ENCODE peak calls at places on chromosomes 16 and 17, in ten cellular contexts. D is body of pancreas, U is neural progenitor cell, Q is heart right ventricle, M is tibial artery, O is Karpas-422, Y is brain microvascular endothelial cell, K is cardiac muscle cell, G is stomach, L is left ventricle myocardium inferior. A is an unnamed sample.

GRCh38 chr17:69796093-69796492 is 278.9 kb upstream of the KCNJ16 start:
- DNase-seq in D (no peak), U (no peak), Q (peak), M (no peak), O (no peak), Y (no peak), K (no peak), G (no peak), L (no peak), A (no peak)

GRCh38 chr17:47807421-47807820 is 14.2 kb downstream of the OSBPL7 start:
- DNase-seq in D (no peak), U (no peak), Q (no peak), M (no peak), O (no peak), Y (no peak), K (no peak), G (peak), L (no peak), A (no peak)

GRCh38 chr17:6035801-6036394 is 34.3 kb upstream of the WSCD1 start:
- DNase-seq in D (no peak), U (no peak), Q (no peak), M (peak), O (no peak), Y (no peak), K (peak), G (no peak), L (no peak), A (no peak)

GRCh38 chr17:40485851-40486512 is 15.4 kb downstream of the TNS4 start:
- DNase-seq in D (no peak), U (no peak), Q (no peak), M (peak), O (no peak), Y (peak), K (no peak), G (no peak), L (no peak), A (no peak)

GRCh38 chr16:72992142-72992601 is 55.8 kb downstream of the ZFHX3 start:
- DNase-seq in D (no peak), U (peak), Q (no peak), M (peak), O (no peak), Y (no peak), K (peak), G (no peak), L (no peak), A (no peak)

GRCh38 chr17:3963214-3964201 is 729 bp downstream of the ATP2A3 start:
- DNase-seq in D (peak), U (peak), Q (no peak), M (no peak), O (peak), Y (no peak), K (peak), G (peak), L (no peak), A (no peak)

GRCh38 chr16:75965504-75966374 is 239.4 kb upstream of the CPHXL start:
- DNase-seq in D (no peak), U (no peak), Q (no peak), M (no peak), O (no peak), Y (no peak), K (peak), G (no peak), L (no peak), A (no peak)

GRCh38 chr17:49438439-49438861 is 23.8 kb upstream of the PHB1 start:
- DNase-seq in D (no peak), U (peak), Q (no peak), M (no peak), O (no peak), Y (no peak), K (no peak), G (no peak), L (no peak), A (no peak)

GRCh38 chr16:1787056-1787321 is 4.2 kb downstream of the NUBP2 start:
- DNase-seq in D (no peak), U (no peak), Q (no peak), M (no peak), O (no peak), Y (no peak), K (no peak), G (no peak), L (no peak), A (no peak)

GRCh38 chr17:79991924-79992656 is 43.6 kb downstream of the TBC1D16 start:
- DNase-seq in D (peak), U (peak), Q (peak), M (no peak), O (no peak), Y (no peak), K (no peak), G (peak), L (peak), A (no peak)

GRCh38 chr16:64590516-64590915 is 531.3 kb downstream of the CDH11 start:
- DNase-seq in D (no peak), U (no peak), Q (no peak), M (no peak), O (no peak), Y (peak), K (no peak), G (no peak), L (no peak), A (no peak)

GRCh38 chr17:41910701-41911391 is 7.9 kb downstream of the ACLY start:
- DNase-seq in D (no peak), U (no peak), Q (no peak), M (no peak), O (no peak), Y (peak), K (no peak), G (no peak), L (no peak), A (no peak)

GRCh38 chr16:69727916-69728270 is 1.5 kb upstream of the NQO1 start:
- DNase-seq in D (no peak), U (no peak), Q (no peak), M (no peak), O (no peak), Y (no peak), K (no peak), G (peak), L (peak), A (peak)
- H3K27ac ChIP-seq in D (no peak), U (no peak), Q (peak), M (peak), O (peak), Y (peak), K (no peak), G (peak), L (peak), A (no peak)

DNA sequence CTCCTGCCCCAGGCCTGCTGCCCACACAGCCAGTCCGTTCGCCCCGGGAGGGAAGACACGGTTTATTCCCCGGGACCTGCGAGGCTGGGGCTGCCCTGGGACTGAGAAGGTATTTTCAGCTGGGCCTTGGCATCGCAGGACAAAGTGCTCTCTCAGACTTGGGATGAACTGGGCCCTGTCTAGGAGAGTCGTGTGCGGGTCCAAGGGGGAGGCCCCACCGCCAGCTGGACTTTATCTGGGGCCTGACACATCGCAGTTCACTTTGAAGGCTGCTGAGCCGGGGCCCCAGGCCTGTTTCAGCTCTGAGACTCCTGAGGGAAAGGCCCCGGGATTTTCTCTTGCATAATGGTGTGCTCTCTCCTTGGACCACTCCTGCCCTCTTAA is 6.8 kb downstream of the CRISPLD2 start:
- DNase-seq in D (no peak), U (no peak), Q (no peak), M (no peak), O (no peak), Y (no peak), K (peak), G (peak), L (peak), A (peak)
- H3K27ac ChIP-seq in D (peak), U (no peak), Q (peak), M (peak), O (no peak), Y (peak), K (peak), G (peak), L (peak), A (peak)

DNA sequence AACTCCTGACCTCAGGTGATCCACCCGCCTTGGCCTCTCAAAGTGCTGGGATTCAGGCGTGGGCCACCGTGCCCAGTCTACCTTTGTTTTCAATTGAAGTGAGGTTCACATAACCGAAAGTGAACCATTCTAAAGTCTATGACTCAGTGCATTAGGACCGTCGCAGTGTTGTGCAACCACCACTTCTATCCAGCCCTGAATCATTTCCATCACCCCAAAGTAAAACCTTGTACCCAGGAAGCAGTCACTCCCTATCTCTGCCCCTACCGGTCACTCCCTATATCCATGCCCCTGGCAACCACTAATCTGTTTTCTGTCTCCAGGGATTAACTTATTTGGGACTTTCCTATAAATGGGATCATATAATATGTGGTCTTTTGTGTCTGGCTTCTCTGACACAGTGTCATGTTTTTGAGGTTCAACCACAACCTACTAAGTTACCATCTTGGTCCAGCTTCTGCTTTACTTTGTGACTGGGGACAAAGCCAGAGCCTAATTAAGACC is 28.3 kb upstream of the CDC42EP4 start:
- DNase-seq in D (no peak), U (no peak), Q (no peak), M (peak), O (no peak), Y (peak), K (no peak), G (peak), L (no peak), A (no peak)
- H3K27ac ChIP-seq in D (peak), U (no peak), Q (no peak), M (peak), O (no peak), Y (peak), K (no peak), G (peak), L (peak), A (no peak)

GRCh38 chr16:81458149-81458669 is 13.6 kb downstream of the CMIP start:
- DNase-seq in D (no peak), U (no peak), Q (no peak), M (no peak), O (no peak), Y (no peak), K (no peak), G (no peak), L (no peak), A (no peak)

GRCh38 chr16:81457326-81458133 is 12.9 kb downstream of the CMIP start:
- DNase-seq in D (no peak), U (no peak), Q (no peak), M (no peak), O (no peak), Y (peak), K (no peak), G (no peak), L (no peak), A (no peak)

GRCh38 chr16:81455720-81456494 is 11.3 kb downstream of the CMIP start:
- DNase-seq in D (no peak), U (no peak), Q (no peak), M (no peak), O (no peak), Y (no peak), K (no peak), G (no peak), L (no peak), A (no peak)

GRCh38 chr16:81455006-81455405 is 10.4 kb downstream of the CMIP start:
- DNase-seq in D (no peak), U (no peak), Q (no peak), M (no peak), O (no peak), Y (no peak), K (no peak), G (no peak), L (no peak), A (no peak)

DNA sequence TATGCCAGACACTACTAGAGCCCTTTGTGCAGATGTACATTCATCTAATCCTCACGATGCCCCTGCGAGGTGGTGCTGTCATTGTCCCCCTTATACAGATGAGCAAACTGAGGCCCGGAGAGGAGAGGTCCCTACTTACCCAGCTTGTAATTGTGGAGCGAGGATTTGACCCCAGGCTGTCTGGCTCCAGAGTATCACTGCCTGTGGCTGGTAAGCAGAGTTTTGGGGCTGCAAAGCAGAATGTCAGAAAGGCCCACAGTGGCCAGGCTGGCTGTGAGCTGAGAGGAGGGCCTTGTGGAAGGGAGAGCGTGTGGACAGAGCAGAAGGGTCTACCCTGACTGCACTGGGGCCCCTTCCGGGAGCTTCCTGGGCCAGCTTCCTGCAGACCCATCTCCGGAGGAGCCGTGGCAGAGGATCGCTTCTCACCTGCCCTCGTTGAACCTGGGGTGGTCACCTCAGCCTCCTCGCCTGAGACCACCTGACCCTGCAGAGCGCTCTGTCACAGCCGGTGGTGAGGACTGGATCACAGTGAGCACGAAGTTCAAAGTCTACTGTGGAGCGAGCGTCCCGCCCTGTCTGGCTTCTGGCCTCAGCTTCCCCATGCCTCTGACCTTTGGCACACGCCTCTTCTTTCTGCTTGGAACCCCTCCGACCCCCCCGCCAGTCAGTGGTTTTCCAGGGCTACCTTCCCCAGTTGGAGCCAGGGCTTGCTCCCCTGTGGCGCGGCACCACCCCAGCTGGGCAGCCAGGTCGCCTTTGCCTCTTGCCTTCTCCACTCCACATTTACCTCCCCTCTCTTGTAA is 12.1 kb downstream of the CMIP start:
- DNase-seq in D (no peak), U (no peak), Q (no peak), M (no peak), O (no peak), Y (no peak), K (no peak), G (peak), L (no peak), A (no peak)
- H3K27ac ChIP-seq in D (no peak), U (no peak), Q (no peak), M (no peak), O (no peak), Y (no peak), K (no peak), G (peak), L (no peak), A (no peak)

A was measured in testis.